ENCODE peak calls at places on chromosome 19, in ten cellular contexts. L, V, M, F, K, R, P, N, T and E are unnamed samples.

GRCh38 chr19:52585101-52585500 is 15.0 kb downstream of the ZNF701 start:
- DNase-seq in R (peak; percentile 22), M (peak; percentile 29), K (no peak), P (no peak), V (no peak), N (no peak), T (no peak), L (no peak), F (no peak), E (no peak)

GRCh38 chr19:34365463-34366401 is 736 bp downstream of the GPI start:
- DNase-seq in L (peak; percentile 32), F (peak; percentile 44), R (peak; percentile 45), V (peak; percentile 74), P (peak; percentile 14), M (peak; percentile 46), K (peak; percentile 77), T (peak; percentile 86), N (peak; percentile 47), E (no peak)

GRCh38 chr19:383922-384800 is 24.8 kb downstream of the C2CD4C start:
- DNase-seq in M (peak; percentile 17), T (peak; percentile 75), R (no peak), N (peak; percentile 15), K (no peak), V (no peak), L (peak; percentile 50), F (peak; percentile 6), P (no peak), E (no peak)

GRCh38 chr19:45498411-45499195 is at the start of gene PPM1N:
- DNase-seq in V (no peak), N (no peak), F (no peak), M (no peak), K (peak; percentile 71), R (no peak), T (peak; percentile 92), P (peak; percentile 16), L (no peak), E (no peak)

GRCh38 chr19:34278783-34279182 is 24.4 kb downstream of the GARRE1 start:
- DNase-seq in P (no peak), M (no peak), N (no peak), K (no peak), F (no peak), V (no peak), T (no peak), L (no peak), R (no peak), E (no peak)

GRCh38 chr19:6787393-6787792 is 14.9 kb downstream of the VAV1 start:
- DNase-seq in T (no peak), V (no peak), R (no peak), N (no peak), F (no peak), L (no peak), K (no peak), P (no peak), M (no peak), E (no peak)

GRCh38 chr19:45472557-45473365 is 5.0 kb downstream of the FOSB start:
- DNase-seq in P (no peak), K (no peak), M (no peak), R (no peak), V (no peak), T (peak; percentile 80), L (peak; percentile 50), N (peak; percentile 57), F (peak; percentile 36), E (no peak)

GRCh38 chr19:17202249-17202648 is 12.9 kb upstream of the USE1 start:
- DNase-seq in L (no peak), V (no peak), T (peak; percentile 56), R (peak; percentile 24), K (no peak), F (no peak), N (no peak), P (peak; percentile 44), M (no peak), E (no peak)

GRCh38 chr19:43675269-43675879 is 5.4 kb upstream of the PLAUR start:
- DNase-seq in K (no peak), F (peak; percentile 48), N (no peak), V (no peak), R (peak; percentile 61), L (no peak), T (no peak), P (peak; percentile 93), M (peak; percentile 53), E (no peak)

GRCh38 chr19:50980203-50980602 is 3.5 kb downstream of the KLK7 start:
- DNase-seq in P (no peak), F (no peak), V (no peak), N (no peak), L (no peak), T (no peak), R (no peak), M (no peak), K (no peak), E (no peak)
- H3K4me3 ChIP-seq in P (no peak overlapping the region), F (no peak overlapping the region), V (no peak overlapping the region), N (no peak overlapping the region), L (no peak overlapping the region), T (no peak overlapping the region), R (no peak overlapping the region), M (no peak overlapping the region), K (no peak overlapping the region), E (no peak overlapping the region)

GRCh38 chr19:14006766-14007562 is 844 bp upstream of the RFX1 start:
- DNase-seq in T (peak; percentile 96), L (peak; percentile 90), N (no peak), R (no peak), V (no peak), F (no peak), M (no peak), K (peak; percentile 94), P (no peak), E (no peak)

GRCh38 chr19:14004619-14005380 is 1.3 kb downstream of the RFX1 start:
- DNase-seq in P (no peak), N (no peak), R (peak; percentile 38), F (no peak), K (peak; percentile 83), M (peak; percentile 15), T (peak; percentile 85), V (peak; percentile 92), L (no peak), E (no peak)

GRCh38 chr19:14003279-14004051 is 2.7 kb downstream of the RFX1 start:
- DNase-seq in N (peak; percentile 17), R (peak; percentile 40), M (no peak), F (no peak), V (no peak), K (peak; percentile 20), P (no peak), L (no peak), T (no peak), E (no peak)

GRCh38 chr19:14005381-14006084 is 587 bp downstream of the RFX1 start:
- DNase-seq in P (peak; percentile 91), L (peak; percentile 92), M (peak; percentile 93), T (peak; percentile 97), K (peak; percentile 98), V (peak; percentile 92), N (peak; percentile 94), F (peak; percentile 90), R (peak; percentile 75), E (no peak)

DNA sequence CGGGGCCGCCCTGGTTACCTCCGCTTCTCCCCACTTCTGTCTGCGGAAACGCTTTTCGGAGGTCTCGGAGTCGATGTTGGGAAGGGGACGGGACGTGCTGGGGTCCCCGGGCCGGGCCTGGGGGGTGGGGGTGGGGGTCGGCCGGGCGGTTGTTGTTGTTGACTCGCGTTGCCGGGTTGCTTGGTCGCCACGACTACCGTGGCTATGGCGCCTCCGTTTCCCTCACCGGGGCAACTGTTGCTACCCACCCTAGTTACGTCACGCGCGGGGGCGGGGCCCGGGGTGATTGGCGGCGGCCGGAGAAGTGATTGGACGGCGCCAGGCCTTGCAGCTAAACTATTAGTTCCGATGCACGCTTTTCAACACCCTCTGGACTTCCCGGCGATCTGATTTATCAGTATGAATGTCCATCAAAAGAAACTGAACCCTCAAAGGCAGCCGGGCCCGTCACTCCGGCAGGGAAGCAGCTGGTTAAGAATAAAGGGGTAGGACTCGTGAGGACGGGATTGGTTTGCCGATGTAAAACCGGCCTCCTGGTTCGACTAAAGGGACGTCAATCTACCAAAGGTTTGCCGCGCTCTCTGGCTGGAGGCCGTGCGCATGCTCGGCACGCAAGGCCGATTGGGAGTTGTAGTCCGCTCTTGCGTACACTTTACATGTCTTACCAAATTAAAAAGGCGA is at the start of gene RFX1:
- DNase-seq in N (peak; percentile 100), V (peak; percentile 100), K (peak; percentile 100), R (peak; percentile 100), T (peak; percentile 99), P (peak; percentile 100), M (peak; percentile 100), F (peak; percentile 100), L (peak; percentile 99), E (peak; percentile 100)
- TF ChIP-seq CTCF in N (no peak), V (no peak), K (no peak), R (no peak), T (no peak), P (no peak), M (no peak), F (no peak), L (no peak), E (no peak)

DNA sequence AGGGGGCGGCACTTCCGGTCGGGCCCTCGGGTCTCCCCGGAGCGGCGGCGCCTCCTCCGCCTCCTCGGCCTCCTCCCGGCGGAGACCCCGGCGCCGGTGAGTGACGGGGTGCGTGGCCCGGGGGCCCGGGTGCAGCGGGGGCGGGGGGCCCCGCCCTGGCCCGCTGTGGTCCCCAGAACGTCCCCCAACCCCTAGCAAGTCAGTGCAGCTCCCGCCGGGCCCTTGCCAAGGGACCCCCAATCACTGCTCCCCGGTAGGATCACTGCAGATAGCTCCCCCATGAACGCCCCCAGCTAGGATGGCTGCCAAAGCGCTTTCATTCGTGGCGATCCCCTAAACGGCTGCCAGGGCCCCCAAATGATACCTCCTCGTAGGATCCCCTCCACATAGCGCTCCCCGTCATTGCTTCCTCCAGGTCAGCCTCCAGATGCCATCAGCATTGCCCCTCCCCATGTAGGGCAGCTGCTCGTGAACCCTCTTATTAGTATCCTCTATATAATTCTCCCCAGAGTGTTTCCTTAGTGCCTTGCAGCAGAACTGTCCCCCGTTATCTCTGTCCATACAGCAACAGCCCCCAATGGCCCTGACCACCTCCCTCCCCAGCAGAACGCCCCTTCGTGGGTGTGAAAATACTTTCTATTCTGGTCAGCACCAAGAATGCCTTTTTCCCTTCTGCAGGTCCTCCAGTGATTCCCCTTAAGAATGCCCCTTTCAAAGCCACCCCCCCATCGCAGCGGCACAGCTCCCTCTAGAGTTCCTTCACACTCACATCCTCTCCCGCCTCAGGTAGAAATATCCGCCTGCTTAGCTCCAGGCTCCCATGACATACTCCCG is at the start of gene ZNF865:
- DNase-seq in L (peak; percentile 85), N (peak; percentile 91), R (peak; percentile 84), K (peak; percentile 80), V (peak; percentile 85), T (peak; percentile 89), M (peak; percentile 95), F (peak; percentile 90), P (peak; percentile 92), E (no peak)
- H3K4me3 ChIP-seq in L (peak within 1 kb of the TSS; percentile 87), N (peak within 1 kb of the TSS; percentile 88), R (peak within 1 kb of the TSS; percentile 89), K (peak within 1 kb of the TSS; percentile 71), V (peak within 1 kb of the TSS; percentile 96), T (peak within 1 kb of the TSS; percentile 69), M (peak within 1 kb of the TSS; percentile 84), F (peak within 1 kb of the TSS; percentile 76), P (peak within 1 kb of the TSS; percentile 82), E (peak within 1 kb of the TSS; percentile 96)

DNA sequence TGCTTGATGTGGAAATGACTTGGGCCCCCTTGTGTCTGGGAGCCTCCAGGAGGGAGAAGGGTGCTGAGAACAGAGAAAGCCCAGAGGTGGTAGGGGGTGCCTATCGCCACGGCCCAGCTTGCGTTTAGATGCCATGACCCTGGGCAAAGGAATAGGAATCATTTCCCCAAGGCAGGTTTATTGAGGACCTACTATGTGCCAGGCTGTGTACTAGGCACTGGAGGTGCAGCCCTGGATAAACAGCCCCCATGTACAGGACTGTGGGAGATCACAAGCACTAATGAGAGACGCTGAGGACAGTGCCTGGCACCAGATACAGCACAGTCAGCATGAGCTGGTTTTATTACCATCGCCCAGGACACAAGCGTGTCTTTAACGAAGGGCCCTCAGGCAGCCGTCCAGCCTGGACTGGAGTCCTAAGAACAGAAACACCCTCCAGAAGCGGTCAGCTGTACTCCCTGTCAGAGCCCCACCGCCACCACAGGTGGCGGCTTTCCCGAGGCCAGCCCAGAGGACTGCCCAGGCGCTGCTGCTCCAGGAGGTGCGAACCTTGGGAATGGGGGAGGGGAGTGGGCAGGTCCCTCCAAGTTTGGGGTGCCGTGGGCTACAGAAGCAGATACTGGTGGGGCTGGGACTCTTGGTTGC is 4.6 kb downstream of the TMEM147 start:
- DNase-seq in K (peak; percentile 93), F (no peak), N (no peak), V (no peak), L (no peak), M (no peak), P (no peak), T (no peak), R (no peak), E (no peak)
- TF ChIP-seq CTCF in K (no peak), F (no peak), N (no peak), V (no peak), L (no peak), M (no peak), P (no peak), T (no peak), R (no peak), E (no peak)